ENCODE peak calls at places on chromosome 3, in nine cellular contexts. One of them, this sample, is unnamed.

GRCh38 chr3:124362418-124362817 is 367.8 kb upstream of the UMPS start:
- DNase-seq in spleen: no peak
- DNase-seq in HL-60: no peak
- DNase-seq in cardiac muscle cell: no peak
- DNase-seq in B cell: no peak
- DNase-seq in stomach: no peak
- DNase-seq in AG09319: no peak
- DNase-seq in AG04449: no peak
- DNase-seq in psoas muscle: no peak
- DNase-seq in this sample: no peak

GRCh38 chr3:69791111-69791510 is 51.8 kb downstream of the MITF start:
- DNase-seq in spleen: no peak
- DNase-seq in HL-60: no peak
- DNase-seq in cardiac muscle cell: peak; percentile 73
- DNase-seq in B cell: no peak
- DNase-seq in stomach: peak; percentile 27
- DNase-seq in AG09319: peak; percentile 57
- DNase-seq in AG04449: no peak
- DNase-seq in psoas muscle: peak; percentile 83
- DNase-seq in this sample: peak; percentile 60

GRCh38 chr3:32106929-32107362 is 526 bp downstream of the GPD1L start:
- DNase-seq in spleen: no peak
- DNase-seq in HL-60: peak; percentile 59
- DNase-seq in cardiac muscle cell: no peak
- DNase-seq in B cell: no peak
- DNase-seq in stomach: peak; percentile 66
- DNase-seq in AG09319: no peak
- DNase-seq in AG04449: no peak
- DNase-seq in psoas muscle: peak; percentile 44
- DNase-seq in this sample: no peak

GRCh38 chr3:131142580-131142979 is 115.9 kb downstream of the NEK11 start:
- DNase-seq in spleen: no peak
- DNase-seq in HL-60: no peak
- DNase-seq in cardiac muscle cell: no peak
- DNase-seq in B cell: no peak
- DNase-seq in stomach: no peak
- DNase-seq in AG09319: no peak
- DNase-seq in AG04449: no peak
- DNase-seq in psoas muscle: no peak
- DNase-seq in this sample: no peak

GRCh38 chr3:53254190-53254809 is 1.5 kb downstream of the TKT start:
- DNase-seq in spleen: no peak
- DNase-seq in HL-60: peak; percentile 48
- DNase-seq in cardiac muscle cell: peak; percentile 30
- DNase-seq in B cell: peak; percentile 24
- DNase-seq in stomach: no peak
- DNase-seq in AG09319: no peak
- DNase-seq in AG04449: no peak
- DNase-seq in psoas muscle: no peak
- DNase-seq in this sample: no peak

GRCh38 chr3:188749010-188749617 is 422.7 kb upstream of the TPRG1 start:
- DNase-seq in spleen: no peak
- DNase-seq in HL-60: peak; percentile 63
- DNase-seq in cardiac muscle cell: peak; percentile 18
- DNase-seq in B cell: peak; percentile 64
- DNase-seq in stomach: no peak
- DNase-seq in AG09319: no peak
- DNase-seq in AG04449: no peak
- DNase-seq in psoas muscle: no peak
- DNase-seq in this sample: no peak

GRCh38 chr3:140092883-140093536 is 158.0 kb downstream of the CLSTN2 start:
- DNase-seq in spleen: no peak
- DNase-seq in HL-60: no peak
- DNase-seq in cardiac muscle cell: no peak
- DNase-seq in B cell: no peak
- DNase-seq in stomach: no peak
- DNase-seq in AG09319: no peak
- DNase-seq in AG04449: no peak
- DNase-seq in psoas muscle: no peak
- DNase-seq in this sample: no peak

GRCh38 chr3:1943395-1944118 is 155.1 kb upstream of the CNTN4 start:
- DNase-seq in spleen: no peak
- DNase-seq in HL-60: no peak
- DNase-seq in cardiac muscle cell: no peak
- DNase-seq in B cell: no peak
- DNase-seq in stomach: no peak
- DNase-seq in AG09319: no peak
- DNase-seq in AG04449: no peak
- DNase-seq in psoas muscle: no peak
- DNase-seq in this sample: no peak

GRCh38 chr3:111851511-111851954 is 7.5 kb upstream of the PHLDB2 start:
- DNase-seq in spleen: no peak
- DNase-seq in HL-60: no peak
- DNase-seq in cardiac muscle cell: no peak
- DNase-seq in B cell: no peak
- DNase-seq in stomach: no peak
- DNase-seq in AG09319: no peak
- DNase-seq in AG04449: no peak
- DNase-seq in psoas muscle: no peak
- DNase-seq in this sample: no peak

GRCh38 chr3:171986208-171986607 is 53.2 kb upstream of the FNDC3B start:
- DNase-seq in spleen: no peak
- DNase-seq in HL-60: peak; percentile 91
- DNase-seq in cardiac muscle cell: no peak
- DNase-seq in B cell: no peak
- DNase-seq in stomach: no peak
- DNase-seq in AG09319: no peak
- DNase-seq in AG04449: no peak
- DNase-seq in psoas muscle: no peak
- DNase-seq in this sample: no peak

GRCh38 chr3:39166134-39166710 is 12.8 kb upstream of the CSRNP1 start:
- DNase-seq in spleen: no peak
- DNase-seq in HL-60: peak; percentile 39
- DNase-seq in cardiac muscle cell: no peak
- DNase-seq in B cell: no peak
- DNase-seq in stomach: no peak
- DNase-seq in AG09319: no peak
- DNase-seq in AG04449: peak; percentile 89
- DNase-seq in psoas muscle: no peak
- DNase-seq in this sample: no peak

GRCh38 chr3:57227930-57228733 is 603 bp downstream of the APPL1 start:
- DNase-seq in spleen: peak; percentile 91
- DNase-seq in HL-60: peak; percentile 46
- DNase-seq in cardiac muscle cell: peak; percentile 62
- DNase-seq in B cell: peak; percentile 57
- DNase-seq in stomach: peak; percentile 50
- DNase-seq in AG09319: no peak
- DNase-seq in AG04449: no peak
- DNase-seq in psoas muscle: peak; percentile 53
- DNase-seq in this sample: no peak

GRCh38 chr3:73605388-73605787 is 19.4 kb downstream of the PDZRN3 start:
- DNase-seq in spleen: no peak
- DNase-seq in HL-60: no peak
- DNase-seq in cardiac muscle cell: no peak
- DNase-seq in B cell: no peak
- DNase-seq in stomach: no peak
- DNase-seq in AG09319: peak; percentile 67
- DNase-seq in AG04449: no peak
- DNase-seq in psoas muscle: no peak
- DNase-seq in this sample: no peak

DNA sequence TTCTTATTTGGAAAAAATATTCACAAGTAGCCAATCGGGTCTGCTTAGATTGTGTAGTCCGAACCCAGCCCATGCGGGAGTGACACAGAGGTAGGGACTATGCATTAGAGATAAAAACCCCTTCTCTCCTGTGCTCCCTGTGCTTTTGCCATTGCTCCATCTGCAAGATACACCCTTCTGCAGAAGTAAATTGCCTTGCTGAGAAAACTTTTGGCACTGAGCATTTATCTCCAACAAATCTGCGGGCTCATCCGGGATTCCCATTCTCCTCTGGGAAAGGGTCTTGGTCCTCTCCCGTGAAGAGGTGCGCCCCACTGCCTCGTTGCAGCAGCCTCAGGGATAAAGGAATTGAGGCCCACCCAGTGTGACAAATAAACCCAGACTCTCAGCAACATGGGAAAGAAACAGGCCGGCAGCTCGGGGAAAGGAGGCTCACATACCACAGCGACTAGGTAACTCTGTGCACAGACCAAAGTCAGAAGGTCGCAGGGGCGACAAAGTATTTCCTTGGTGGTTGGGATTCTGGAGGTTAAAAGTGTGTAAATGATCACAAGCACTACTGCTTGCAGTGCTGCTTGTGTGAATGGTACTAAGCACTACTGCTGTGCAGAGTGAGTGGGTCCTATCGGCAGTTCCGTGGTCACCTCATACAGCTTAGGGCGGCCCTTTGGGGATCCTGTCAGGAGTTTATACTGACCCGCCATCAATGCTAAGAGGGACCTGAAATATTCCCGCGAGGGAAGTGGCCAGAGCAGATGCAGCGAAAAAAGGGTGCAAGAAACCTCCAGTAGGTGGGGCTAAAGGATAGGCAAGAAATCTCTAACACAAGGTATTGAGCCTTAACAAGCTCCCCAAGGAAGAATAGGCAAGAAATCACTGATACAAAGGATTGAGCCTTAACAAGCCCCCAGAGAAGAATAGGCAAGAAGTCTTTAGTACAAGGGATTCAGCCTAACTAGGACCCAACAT is 54.3 kb downstream of the GSK3B start:
- DNase-seq in spleen: no peak
- DNase-seq in HL-60: peak; percentile 21
- DNase-seq in cardiac muscle cell: no peak
- DNase-seq in B cell: no peak
- DNase-seq in stomach: no peak
- DNase-seq in AG09319: no peak
- DNase-seq in AG04449: no peak
- DNase-seq in psoas muscle: no peak
- DNase-seq in this sample: no peak
- TF ChIP-seq CTCF in spleen: no peak
- TF ChIP-seq CTCF in HL-60: no peak
- TF ChIP-seq CTCF in cardiac muscle cell: no peak
- TF ChIP-seq CTCF in B cell: no peak
- TF ChIP-seq CTCF in stomach: no peak
- TF ChIP-seq CTCF in AG09319: no peak
- TF ChIP-seq CTCF in AG04449: no peak
- TF ChIP-seq CTCF in psoas muscle: no peak
- TF ChIP-seq CTCF in this sample: no peak

GRCh38 chr3:54376440-54376839 is 254.1 kb downstream of the CACNA2D3 start:
- DNase-seq in spleen: no peak
- DNase-seq in HL-60: no peak
- DNase-seq in cardiac muscle cell: no peak
- DNase-seq in B cell: no peak
- DNase-seq in stomach: no peak
- DNase-seq in AG09319: no peak
- DNase-seq in AG04449: no peak
- DNase-seq in psoas muscle: no peak
- DNase-seq in this sample: no peak

GRCh38 chr3:54376941-54377578 is 254.7 kb downstream of the CACNA2D3 start:
- DNase-seq in spleen: no peak
- DNase-seq in HL-60: no peak
- DNase-seq in cardiac muscle cell: no peak
- DNase-seq in B cell: no peak
- DNase-seq in stomach: no peak
- DNase-seq in AG09319: no peak
- DNase-seq in AG04449: no peak
- DNase-seq in psoas muscle: no peak
- DNase-seq in this sample: no peak

GRCh38 chr3:54374214-54374855 is 252.0 kb downstream of the CACNA2D3 start:
- DNase-seq in spleen: no peak
- DNase-seq in HL-60: peak; percentile 16
- DNase-seq in cardiac muscle cell: peak; percentile 54
- DNase-seq in B cell: no peak
- DNase-seq in stomach: peak; percentile 55
- DNase-seq in AG09319: no peak
- DNase-seq in AG04449: no peak
- DNase-seq in psoas muscle: no peak
- DNase-seq in this sample: no peak
- TF ChIP-seq CTCF in spleen: no peak
- TF ChIP-seq CTCF in HL-60: peak; percentile 9
- TF ChIP-seq CTCF in cardiac muscle cell: peak; percentile 53
- TF ChIP-seq CTCF in B cell: no peak
- TF ChIP-seq CTCF in stomach: peak; percentile 67
- TF ChIP-seq CTCF in AG09319: peak; percentile 39
- TF ChIP-seq CTCF in AG04449: peak; percentile 15
- TF ChIP-seq CTCF in psoas muscle: peak; percentile 57
- TF ChIP-seq CTCF in this sample: no peak

DNA sequence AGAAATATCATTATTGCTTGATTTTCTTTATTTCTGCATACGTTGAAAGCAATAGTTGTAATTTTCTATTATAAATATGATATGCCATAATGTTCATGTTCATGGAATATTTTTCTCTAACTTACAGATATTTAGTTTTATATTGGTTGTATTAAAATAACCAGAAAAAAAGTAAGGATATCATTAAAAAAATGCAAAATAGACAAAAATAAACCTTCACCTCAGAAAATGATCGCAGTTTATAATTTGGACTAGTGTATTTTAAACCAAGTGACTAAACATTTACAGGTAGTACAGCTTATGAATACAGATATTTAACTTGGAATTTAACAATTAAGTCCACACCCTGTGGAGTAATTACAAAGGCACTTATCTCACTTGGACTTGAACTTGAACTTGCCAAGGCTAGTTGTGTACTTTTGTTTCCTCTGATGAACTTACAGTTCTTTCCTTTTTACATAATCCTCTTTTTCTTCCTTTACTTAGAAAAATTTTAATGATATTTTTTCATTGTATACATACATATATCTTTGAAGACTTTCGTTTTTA is 156.7 kb downstream of the CHL1 start:
- DNase-seq in spleen: no peak
- DNase-seq in HL-60: no peak
- DNase-seq in cardiac muscle cell: no peak
- DNase-seq in B cell: no peak
- DNase-seq in stomach: no peak
- DNase-seq in AG09319: no peak
- DNase-seq in AG04449: no peak
- DNase-seq in psoas muscle: no peak
- DNase-seq in this sample: no peak
- TF ChIP-seq CTCF in spleen: no peak
- TF ChIP-seq CTCF in HL-60: no peak
- TF ChIP-seq CTCF in cardiac muscle cell: no peak
- TF ChIP-seq CTCF in B cell: no peak
- TF ChIP-seq CTCF in stomach: no peak
- TF ChIP-seq CTCF in AG09319: no peak
- TF ChIP-seq CTCF in AG04449: no peak
- TF ChIP-seq CTCF in psoas muscle: no peak
- TF ChIP-seq CTCF in this sample: no peak

GRCh38 chr3:126926684-126927404 is 56.1 kb upstream of the PLXNA1 start:
- DNase-seq in spleen: peak; percentile 71
- DNase-seq in HL-60: no peak
- DNase-seq in cardiac muscle cell: no peak
- DNase-seq in B cell: no peak
- DNase-seq in stomach: no peak
- DNase-seq in AG09319: peak; percentile 55
- DNase-seq in AG04449: peak; percentile 28
- DNase-seq in psoas muscle: peak; percentile 80
- DNase-seq in this sample: peak; percentile 81
- TF ChIP-seq CTCF in spleen: no peak
- TF ChIP-seq CTCF in HL-60: no peak
- TF ChIP-seq CTCF in cardiac muscle cell: peak; percentile 52
- TF ChIP-seq CTCF in B cell: no peak
- TF ChIP-seq CTCF in stomach: no peak
- TF ChIP-seq CTCF in AG09319: peak; percentile 41
- TF ChIP-seq CTCF in AG04449: peak; percentile 44
- TF ChIP-seq CTCF in psoas muscle: no peak
- TF ChIP-seq CTCF in this sample: no peak